ENCODE peak calls at places on chromosome 13, in nine cellular contexts. P is PC-3, E is neural progenitor cell, T is hepatocyte, O is SK-N-SH, K is HCT116, A is GM23338, Y is MM.1S, G is GM23248. C is an unnamed sample.

GRCh38 chr13:112730157-112730671 is 40.4 kb downstream of the ATP11A start:
- DNase-seq in O (no peak), G (no peak), T (no peak), K (no peak), Y (no peak), P (no peak), A (no peak), E (no peak), C (no peak)

GRCh38 chr13:114143806-114144605 is 11.6 kb upstream of the RASA3 start:
- DNase-seq in K (peak; percentile 63), E (peak; percentile 76), T (peak; percentile 60), Y (no peak), G (no peak), P (no peak), A (peak; percentile 72), O (peak; percentile 61), C (peak; percentile 78)

GRCh38 chr13:30900952-30901749 is 4.9 kb upstream of the MEDAG start:
- DNase-seq in Y (no peak), T (no peak), O (no peak), E (no peak), P (no peak), K (no peak), G (peak; percentile 58), A (no peak), C (no peak)

GRCh38 chr13:30373727-30374126 is 48.6 kb upstream of the UBE2L5 start:
- DNase-seq in G (no peak), O (no peak), K (no peak), T (no peak), E (no peak), Y (peak; percentile 58), A (no peak), P (no peak), C (peak; percentile 74)

GRCh38 chr13:59166174-59166573 is 997.6 kb downstream of the DIAPH3 start:
- DNase-seq in E (no peak), O (no peak), A (no peak), Y (no peak), G (no peak), T (no peak), P (no peak), K (no peak), C (no peak)

GRCh38 chr13:112790735-112791641 is 101.2 kb downstream of the ATP11A start:
- DNase-seq in Y (no peak), K (no peak), E (no peak), G (peak; percentile 6), A (no peak), P (no peak), T (no peak), O (no peak), C (no peak)

GRCh38 chr13:31064636-31065035 is 97.1 kb downstream of the HSPH1 start:
- DNase-seq in A (no peak), K (no peak), Y (no peak), G (no peak), T (no peak), O (no peak), E (no peak), P (no peak), C (no peak)

GRCh38 chr13:20140487-20140886 is 20.4 kb downstream of the GJA3 start:
- DNase-seq in Y (no peak), T (no peak), G (no peak), E (no peak), O (no peak), P (no peak), A (no peak), K (no peak), C (no peak)

GRCh38 chr13:27353166-27353583 is 71.2 kb upstream of the GTF3A start:
- DNase-seq in K (no peak), A (no peak), Y (peak; percentile 55), P (peak; percentile 74), E (no peak), G (peak; percentile 40), T (peak; percentile 57), O (no peak), C (peak; percentile 38)

GRCh38 chr13:107289540-107289939 is 721.6 kb upstream of the ARGLU1 start:
- DNase-seq in P (no peak), G (peak; percentile 87), T (no peak), K (no peak), Y (no peak), E (no peak), O (no peak), A (no peak), C (no peak)

GRCh38 chr13:48819889-48820288 is 155.8 kb upstream of the FNDC3A start:
- DNase-seq in Y (no peak), O (no peak), T (no peak), P (peak; percentile 55), K (no peak), A (no peak), G (no peak), E (no peak), C (no peak)
- TF ChIP-seq EZH2phosphoT487 in Y (no peak), O (no peak), T (no peak), P (no peak), K (no peak), A (no peak), G (no peak), E (no peak), C (no peak)

GRCh38 chr13:43356566-43356965 is 333.2 kb downstream of the DNAJC15 start:
- DNase-seq in T (no peak), P (no peak), Y (no peak), G (peak; percentile 20), O (no peak), K (no peak), E (no peak), A (no peak), C (no peak)

GRCh38 chr13:43355774-43356173 is 332.4 kb downstream of the DNAJC15 start:
- DNase-seq in A (no peak), P (no peak), T (no peak), G (no peak), Y (no peak), K (no peak), O (no peak), E (no peak), C (no peak)

GRCh38 chr13:43360196-43360595 is 336.8 kb downstream of the DNAJC15 start:
- DNase-seq in P (no peak), A (no peak), T (no peak), E (no peak), K (no peak), G (no peak), Y (no peak), O (no peak), C (no peak)

GRCh38 chr13:43359536-43359935 is 336.1 kb downstream of the DNAJC15 start:
- DNase-seq in A (peak; percentile 45), K (no peak), G (no peak), T (no peak), O (no peak), E (no peak), Y (no peak), P (no peak), C (no peak)

DNA sequence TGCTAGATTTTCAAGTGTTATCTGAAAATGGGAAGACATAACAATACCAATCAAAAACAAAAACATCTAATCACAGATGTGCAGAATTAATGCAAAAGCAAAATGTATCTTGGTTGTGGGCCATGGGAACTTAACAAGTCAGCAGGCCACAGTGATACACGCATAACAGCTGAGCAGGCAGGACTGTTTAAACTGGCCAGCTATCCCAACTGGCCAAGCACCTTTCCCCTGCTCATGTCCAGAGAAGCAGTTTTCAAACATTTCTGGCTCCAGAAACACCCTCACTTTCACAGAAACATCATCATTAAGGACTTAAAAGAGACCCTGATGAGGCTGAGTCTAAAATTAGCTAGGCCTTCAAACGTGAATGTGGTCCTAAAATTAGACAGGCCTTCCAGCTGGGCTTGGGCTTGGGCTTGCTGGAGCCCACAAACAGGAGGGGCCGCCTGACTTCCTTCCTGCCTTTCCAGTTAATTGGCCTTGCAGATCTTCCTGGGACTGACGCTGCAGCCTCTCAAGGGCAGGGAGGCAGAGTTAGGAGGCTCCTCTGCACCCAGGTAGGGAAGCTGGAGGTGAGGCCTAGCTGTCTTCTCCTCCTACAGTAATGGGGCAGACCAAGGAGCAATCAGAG is 334.2 kb downstream of the DNAJC15 start:
- DNase-seq in G (no peak), A (no peak), T (no peak), Y (no peak), O (no peak), P (no peak), E (no peak), K (no peak), C (no peak)
- H3K4me1 ChIP-seq in G (peaks cover 2% of the 10 kb centered on the region), A (peaks cover 33% of the 10 kb centered on the region), T (peaks cover 9% of the 10 kb centered on the region), Y (peaks cover 10% of the 10 kb centered on the region), O (peaks cover 4% of the 10 kb centered on the region), P (no peaks in the 10 kb centered on the region), E (peaks cover 14% of the 10 kb centered on the region), K (no peaks in the 10 kb centered on the region), C (no peaks in the 10 kb centered on the region)

GRCh38 chr13:111217661-111218060 is 102.6 kb downstream of the ARHGEF7 start:
- DNase-seq in T (no peak), K (no peak), Y (no peak), P (no peak), G (no peak), A (no peak), E (no peak), O (no peak), C (no peak)

GRCh38 chr13:111219950-111220349 is 100.5 kb upstream of the TEX29 start:
- DNase-seq in K (no peak), T (no peak), Y (no peak), O (no peak), G (peak; percentile 18), P (no peak), E (no peak), A (no peak), C (no peak)

GRCh38 chr13:111216166-111216960 is 101.3 kb downstream of the ARHGEF7 start:
- DNase-seq in T (peak; percentile 60), G (peak; percentile 33), E (peak; percentile 76), Y (no peak), A (peak; percentile 64), K (no peak), O (peak; percentile 61), P (peak; percentile 18), C (peak; percentile 47)

GRCh38 chr13:111215081-111216047 is 100.3 kb downstream of the ARHGEF7 start:
- DNase-seq in K (no peak), T (no peak), E (peak; percentile 65), Y (no peak), A (peak; percentile 64), G (no peak), P (no peak), O (no peak), C (no peak)

DNA sequence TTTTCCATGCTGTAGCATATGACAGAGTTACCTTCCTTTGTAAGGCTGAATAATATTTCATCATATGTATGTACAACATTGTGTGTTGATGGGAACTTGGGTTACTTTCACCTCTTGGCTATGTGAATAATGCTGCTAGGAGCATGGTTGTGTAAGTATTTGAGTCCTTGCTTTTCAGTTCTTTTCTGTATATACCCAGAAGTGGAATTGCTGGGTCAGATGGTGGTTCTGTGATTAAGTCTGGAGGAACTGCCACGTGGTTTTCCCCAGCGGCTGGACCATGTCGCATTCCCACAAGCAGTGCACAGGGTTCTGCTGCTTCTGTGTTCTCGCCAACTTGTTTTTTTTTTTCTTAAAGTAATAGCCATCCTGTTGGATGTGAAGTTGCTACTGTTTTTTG is 101.1 kb upstream of the TEX29 start:
- DNase-seq in O (no peak), A (no peak), E (no peak), Y (no peak), K (no peak), P (no peak), G (peak; percentile 89), T (no peak), C (no peak)
- TF ChIP-seq EZH2phosphoT487 in O (no peak), A (no peak), E (no peak), Y (no peak), K (no peak), P (no peak), G (no peak), T (no peak), C (no peak)

DNA sequence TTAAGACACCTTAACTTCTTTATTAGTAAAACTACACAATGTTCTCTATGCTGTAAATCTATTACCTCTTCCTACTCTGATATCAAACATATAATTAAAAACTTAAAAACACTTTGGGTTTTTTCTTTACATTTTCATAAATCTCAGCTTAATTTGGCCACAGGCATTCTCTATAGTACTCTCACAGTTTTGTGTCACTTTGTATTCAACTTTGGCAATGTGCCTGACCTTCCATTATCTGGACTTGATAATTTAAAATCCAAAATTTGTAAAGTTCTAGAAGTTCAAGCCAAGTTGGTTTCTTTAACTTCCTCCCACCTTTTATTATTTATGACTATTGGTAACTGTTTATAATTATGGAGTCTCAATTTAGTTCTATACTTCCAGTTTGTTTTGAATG is 46.4 kb downstream of the VWA8 start:
- DNase-seq in T (no peak), P (no peak), A (no peak), E (no peak), K (no peak), G (no peak), Y (no peak), O (no peak), C (no peak)
- H3K4me1 ChIP-seq in T (peaks cover 6% of the 10 kb centered on the region), P (peaks cover 24% of the 10 kb centered on the region), A (no peaks in the 10 kb centered on the region), E (no peaks in the 10 kb centered on the region), K (peaks cover 18% of the 10 kb centered on the region), G (peaks cover 37% of the 10 kb centered on the region), Y (peaks cover 26% of the 10 kb centered on the region), O (peaks cover 12% of the 10 kb centered on the region), C (peaks cover 52% of the 10 kb centered on the region)